ENCODE peak calls at places on chromosome 16, in seven cellular contexts. D is IMR-90, I is H9, S is neuronal stem cell, Q is mesendoderm, J is H1, U is trophoblast cell. C is an unnamed sample.

GRCh38 chr16:79436885-79437284 is 163.7 kb downstream of the MAF start:
- DNase-seq in D (no peak), I (no peak), S (no peak), Q (no peak), J (no peak), U (no peak), C (no peak)

GRCh38 chr16:49485663-49486062 is 112.1 kb downstream of the C16orf78 start:
- DNase-seq in D (no peak), I (no peak), S (no peak), Q (peak; percentile 22), J (no peak), U (no peak), C (no peak)

GRCh38 chr16:56807011-56807675 is 57.9 kb upstream of the SLC12A3 start:
- DNase-seq in D (peak; percentile 84), I (no peak), S (no peak), Q (peak; percentile 82), J (no peak), U (peak; percentile 91), C (peak; percentile 85)

GRCh38 chr16:46482895-46483294 is 138.3 kb downstream of the SHCBP1 start:
- DNase-seq in D (no peak), I (no peak), S (no peak), Q (no peak), J (no peak), U (no peak), C (no peak)

GRCh38 chr16:50310308-50311133 is 44.2 kb downstream of the ADCY7 start:
- DNase-seq in D (no peak), I (peak; percentile 41), S (no peak), Q (no peak), J (no peak), U (no peak), C (no peak)

GRCh38 chr16:23082161-23082788 is 67.0 kb downstream of the USP31 start:
- DNase-seq in D (no peak), I (no peak), S (no peak), Q (no peak), J (no peak), U (no peak), C (no peak)

GRCh38 chr16:79143026-79143425 is 457.5 kb downstream of the MAF start:
- DNase-seq in D (no peak), I (no peak), S (no peak), Q (no peak), J (no peak), U (no peak), C (no peak)

GRCh38 chr16:56632160-56632847 is at the start of gene MT1M:
- DNase-seq in D (no peak), I (no peak), S (no peak), Q (peak; percentile 32), J (no peak), U (no peak), C (peak; percentile 30)

GRCh38 chr16:85570735-85571562 is 42.2 kb upstream of the GSE1 start:
- DNase-seq in D (no peak), I (no peak), S (no peak), Q (no peak), J (no peak), U (peak; percentile 42), C (no peak)

GRCh38 chr16:78434401-78434800 is 334.9 kb downstream of the WWOX start:
- DNase-seq in D (no peak), I (no peak), S (no peak), Q (no peak), J (no peak), U (no peak), C (no peak)

GRCh38 chr16:2250652-2251280 is 621 bp downstream of the ECI1 start:
- DNase-seq in D (no peak), I (no peak), S (peak; percentile 24), Q (peak; percentile 48), J (no peak), U (peak; percentile 78), C (peak; percentile 34)

GRCh38 chr16:58046936-58047335 is 21.4 kb downstream of the MMP15 start:
- DNase-seq in D (no peak), I (no peak), S (no peak), Q (no peak), J (no peak), U (no peak), C (no peak)

GRCh38 chr16:17362191-17362590 is 108.6 kb downstream of the XYLT1 start:
- DNase-seq in D (no peak), I (no peak), S (no peak), Q (no peak), J (no peak), U (no peak), C (no peak)

GRCh38 chr16:65619606-65620005 is 497.7 kb upstream of the CDH11 start:
- DNase-seq in D (no peak), I (no peak), S (no peak), Q (no peak), J (no peak), U (no peak), C (no peak)

GRCh38 chr16:30867747-30868146 is 26.1 kb downstream of the BCL7C start:
- DNase-seq in D (no peak), I (no peak), S (no peak), Q (peak; percentile 36), J (no peak), U (peak; percentile 7), C (peak; percentile 45)

GRCh38 chr16:76900285-76901263 is 290.4 kb upstream of the MON1B start:
- DNase-seq in D (no peak), I (no peak), S (no peak), Q (no peak), J (no peak), U (no peak), C (no peak)

GRCh38 chr16:3193221-3194212 is 5.5 kb downstream of the OR1F1 start:
- DNase-seq in D (no peak), I (no peak), S (no peak), Q (peak; percentile 40), J (no peak), U (peak; percentile 44), C (no peak)

GRCh38 chr16:26391833-26392232 is 674.9 kb upstream of the C16orf82 start:
- DNase-seq in D (no peak), I (no peak), S (no peak), Q (peak; percentile 51), J (no peak), U (no peak), C (no peak)

DNA sequence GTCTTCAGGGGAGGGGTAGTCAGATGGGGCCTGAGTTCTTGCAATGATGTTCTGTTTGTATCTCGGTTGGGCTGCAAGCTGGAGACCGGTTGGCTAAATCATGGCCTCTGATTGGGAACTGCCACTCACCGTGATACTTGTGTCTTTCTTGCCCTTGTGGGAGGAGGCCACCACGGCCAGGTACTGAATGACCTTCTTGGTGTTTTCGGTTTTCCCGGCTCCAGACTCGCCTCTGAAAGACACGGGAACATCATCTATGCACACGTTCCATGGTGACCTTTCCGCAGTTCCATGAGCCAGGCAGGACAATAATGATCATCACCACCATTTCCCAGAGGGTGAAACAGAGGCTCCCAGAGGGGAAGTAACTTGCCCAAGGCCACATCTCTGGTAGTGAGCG is 70.3 kb downstream of the MYH11 start:
- DNase-seq in D (no peak), I (no peak), S (no peak), Q (no peak), J (no peak), U (no peak), C (no peak)
- H2AK5ac ChIP-seq in D (no peak overlapping the region), I (no peak overlapping the region), S (no peak overlapping the region), Q (no peak overlapping the region), J (no peak overlapping the region), U (no peak overlapping the region), C (no peak overlapping the region)

GRCh38 chr16:10558746-10559641 is 21.4 kb downstream of the EMP2 start:
- DNase-seq in D (no peak), I (no peak), S (no peak), Q (no peak), J (no peak), U (peak; percentile 24), C (no peak)
- H3K4me1 ChIP-seq in D (peaks cover 3% of the 10 kb centered on the region), I (no peaks in the 10 kb centered on the region), S (no peaks in the 10 kb centered on the region), Q (no peaks in the 10 kb centered on the region), J (no peaks in the 10 kb centered on the region), U (peaks cover 5% of the 10 kb centered on the region), C (no peaks in the 10 kb centered on the region)

DNA sequence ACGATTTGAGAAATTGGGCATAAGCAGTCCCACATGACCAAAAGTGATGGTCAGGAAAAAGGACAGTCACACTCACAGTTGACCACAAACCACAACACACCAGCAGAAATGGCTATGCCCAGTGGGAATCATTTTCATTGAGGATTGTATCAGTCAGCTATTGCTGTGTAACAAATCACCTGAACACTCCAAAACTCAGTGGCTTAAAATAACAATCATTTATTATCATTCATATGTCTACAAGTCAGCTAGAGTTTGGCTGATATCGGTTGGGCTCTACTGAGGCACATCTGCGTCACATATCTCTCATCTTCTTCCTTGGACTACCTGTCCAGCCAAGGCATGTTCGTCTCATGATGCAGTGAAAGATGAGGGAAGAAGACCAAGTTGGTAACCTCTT is 93.3 kb downstream of the CMC2 start:
- DNase-seq in D (no peak), I (no peak), S (no peak), Q (no peak), J (no peak), U (no peak), C (no peak)
- H2AK5ac ChIP-seq in D (no peak overlapping the region), I (no peak overlapping the region), S (no peak overlapping the region), Q (no peak overlapping the region), J (no peak overlapping the region), U (no peak overlapping the region), C (no peak overlapping the region)

GRCh38 chr16:11990672-11991390 is 14.3 kb downstream of the SNX29 start:
- DNase-seq in D (no peak), I (no peak), S (no peak), Q (no peak), J (no peak), U (no peak), C (no peak)

GRCh38 chr16:11992594-11993524 is 16.3 kb downstream of the SNX29 start:
- DNase-seq in D (no peak), I (no peak), S (no peak), Q (no peak), J (no peak), U (peak; percentile 48), C (no peak)

GRCh38 chr16:11992008-11992584 is 15.6 kb downstream of the SNX29 start:
- DNase-seq in D (no peak), I (no peak), S (no peak), Q (no peak), J (no peak), U (no peak), C (no peak)

GRCh38 chr16:11996433-11997174 is 20.1 kb downstream of the SNX29 start:
- DNase-seq in D (no peak), I (no peak), S (no peak), Q (no peak), J (no peak), U (no peak), C (no peak)

DNA sequence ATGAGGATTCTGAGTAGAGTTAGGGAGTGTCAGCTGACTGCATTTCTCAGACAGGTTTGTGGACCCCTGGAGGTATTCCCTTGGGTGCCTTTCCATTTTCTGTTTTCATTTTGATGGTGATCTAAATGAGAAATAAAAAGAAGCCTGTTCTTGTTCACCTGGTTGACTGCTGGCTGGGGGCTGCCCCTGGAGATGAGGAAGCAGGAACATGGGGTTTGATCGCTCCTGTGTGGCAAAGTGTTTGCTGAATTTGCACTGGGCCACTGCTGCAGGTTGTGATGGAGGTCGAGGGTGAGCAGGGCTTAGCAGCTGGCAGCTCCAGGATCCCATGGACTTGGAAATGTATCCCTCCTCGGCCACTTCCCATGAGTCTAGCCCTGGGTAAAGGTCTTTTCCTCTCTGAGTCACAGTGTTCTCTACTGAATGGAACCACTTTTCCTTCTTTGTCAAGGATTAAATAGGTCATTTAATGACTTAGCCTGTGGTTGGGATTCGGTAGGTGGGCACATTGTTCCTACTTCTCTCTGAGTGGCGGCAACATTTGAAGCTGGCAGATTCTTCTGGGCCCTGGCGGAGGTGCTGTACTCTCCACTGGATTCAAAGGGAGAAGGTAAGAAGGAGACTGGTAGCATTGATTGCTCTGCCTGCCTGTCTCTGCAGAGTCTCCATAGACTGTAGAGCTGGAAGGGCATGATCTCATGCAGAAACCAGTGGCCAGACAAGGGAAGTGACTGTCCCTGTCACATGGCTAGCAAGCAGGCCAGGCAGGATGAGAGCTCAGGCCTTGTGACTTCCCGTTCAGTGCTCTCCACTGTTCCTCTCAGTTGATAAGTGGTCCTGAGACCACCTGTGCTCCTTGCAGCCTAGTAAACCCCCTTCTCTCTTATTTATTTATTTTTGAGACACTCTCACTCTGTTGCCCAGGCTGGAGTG is 17.9 kb downstream of the SNX29 start:
- DNase-seq in D (peak; percentile 28), I (no peak), S (no peak), Q (peak; percentile 31), J (no peak), U (peak; percentile 23), C (peak; percentile 51)
- H3K4me1 ChIP-seq in D (peaks cover 2% of the 10 kb centered on the region), I (no peaks in the 10 kb centered on the region), S (no peaks in the 10 kb centered on the region), Q (no peaks in the 10 kb centered on the region), J (peaks cover 6% of the 10 kb centered on the region), U (peaks cover 6% of the 10 kb centered on the region), C (peaks cover 25% of the 10 kb centered on the region)

C was measured in mesenchymal stem cell.